ENCODE peak calls at places on chromosomes 13 and 19, in six cellular contexts. Q, V, L, B, K and I are unnamed samples.

GRCh38 chr13:79779061-79779460 is 298.1 kb downstream of the NDFIP2 start:
- DNase-seq in K (no peak), V (no peak), Q (no peak), B (no peak), L (no peak), I (no peak)

GRCh38 chr19:8392017-8392591 is 1.9 kb downstream of the RAB11B start:
- DNase-seq in L (no peak), Q (peak), K (no peak), B (no peak), V (no peak), I (no peak)

GRCh38 chr13:56864451-56864850 is 276.3 kb upstream of the PRR20A start:
- DNase-seq in B (no peak), K (no peak), V (no peak), L (no peak), Q (peak), I (no peak)

GRCh38 chr19:18504886-18505610 is 16.8 kb downstream of the ELL start:
- DNase-seq in V (no peak), L (no peak), Q (no peak), K (peak), B (no peak), I (no peak)

GRCh38 chr13:20461481-20461859 is 64.2 kb downstream of the CRYL1 start:
- DNase-seq in B (no peak), V (peak), K (no peak), L (no peak), Q (peak), I (no peak)

GRCh38 chr19:1082165-1082927 is 12.8 kb downstream of the POLR2E start:
- DNase-seq in Q (peak), K (peak), V (no peak), B (peak), L (peak), I (peak)

GRCh38 chr19:1125601-1126533 is 22.1 kb downstream of the GPX4 start:
- DNase-seq in Q (peak), L (no peak), B (no peak), K (no peak), V (peak), I (no peak)

GRCh38 chr13:60335531-60335930 is 61.5 kb upstream of the TDRD3 start:
- DNase-seq in K (no peak), B (no peak), Q (peak), L (peak), V (peak), I (no peak)

GRCh38 chr13:74280795-74281490 is 146.7 kb upstream of the KLF12 start:
- DNase-seq in L (no peak), B (no peak), K (no peak), Q (no peak), V (peak), I (no peak)

GRCh38 chr19:9565900-9566705 is 18.2 kb downstream of the ZNF121 start:
- DNase-seq in Q (no peak), K (no peak), L (peak), V (peak), B (no peak), I (no peak)

GRCh38 chr13:106361621-106362020 is 173.8 kb downstream of the EFNB2 start:
- DNase-seq in K (no peak), L (no peak), Q (no peak), B (no peak), V (no peak), I (no peak)

GRCh38 chr19:35736913-35737886 is 5.1 kb downstream of the IGFLR1 start:
- DNase-seq in L (peak), Q (no peak), B (no peak), V (no peak), K (no peak), I (no peak)

GRCh38 chr13:100269837-100270236 is 180.9 kb downstream of the PCCA start:
- DNase-seq in V (peak), L (no peak), K (no peak), B (peak), Q (peak), I (peak)

GRCh38 chr13:114015111-114015551 is 41.3 kb upstream of the C13orf46 start:
- DNase-seq in Q (no peak), L (no peak), K (no peak), B (no peak), V (no peak), I (no peak)

GRCh38 chr19:35908977-35909683 is 1.0 kb upstream of the TYROBP start:
- DNase-seq in Q (no peak), K (no peak), L (no peak), B (no peak), V (no peak), I (peak)

GRCh38 chr13:51781246-51782022 is 22.5 kb downstream of the DHRS12 start:
- DNase-seq in V (peak), K (no peak), B (no peak), Q (peak), L (peak), I (no peak)

GRCh38 chr13:71858647-71859046 is 8.4 kb downstream of the DACH1 start:
- DNase-seq in L (no peak), Q (no peak), V (no peak), B (no peak), K (no peak), I (no peak)

GRCh38 chr19:7368456-7368855 is 19.7 kb downstream of the ARHGEF18 start:
- DNase-seq in K (peak), L (no peak), V (no peak), Q (no peak), B (peak), I (no peak)

GRCh38 chr19:33242911-33243310 is 17.3 kb upstream of the SLC7A10 start:
- DNase-seq in Q (no peak), L (no peak), B (no peak), K (no peak), V (no peak), I (no peak)

GRCh38 chr19:31301306-31301980 is 47.8 kb downstream of the TSHZ3 start:
- DNase-seq in V (no peak), K (no peak), L (no peak), Q (no peak), B (no peak), I (no peak)

GRCh38 chr13:113586661-113587479 is 2.3 kb downstream of the TFDP1 start:
- DNase-seq in L (no peak), Q (no peak), B (peak), K (no peak), V (no peak), I (no peak)

GRCh38 chr13:30577381-30577780 is 40.3 kb upstream of the USPL1 start:
- DNase-seq in L (peak), V (peak), B (no peak), Q (no peak), K (no peak), I (no peak)

GRCh38 chr13:48155850-48156249 is 60.9 kb upstream of the MED4 start:
- DNase-seq in B (no peak), Q (peak), K (no peak), V (peak), L (peak), I (no peak)

GRCh38 chr13:98839826-98840769 is 87.6 kb upstream of the SLC15A1 start:
- DNase-seq in B (peak), V (peak), L (peak), Q (peak), K (peak), I (no peak)

GRCh38 chr13:36275190-36276002 is 22.2 kb downstream of the CCDC169 start:
- DNase-seq in L (peak), V (peak), Q (peak), K (no peak), B (no peak), I (no peak)

GRCh38 chr13:49450105-49450819 is 6.2 kb downstream of the SETDB2 start:
- DNase-seq in K (no peak), L (no peak), B (no peak), V (no peak), Q (no peak), I (no peak)

GRCh38 chr13:97224544-97225324 is 2.6 kb downstream of the MBNL2 start:
- DNase-seq in K (no peak), L (no peak), Q (peak), B (peak), V (peak), I (peak)

GRCh38 chr19:459724-460511 is 915 bp downstream of the SHC2 start:
- DNase-seq in K (peak), L (peak), Q (peak), V (peak), B (peak), I (peak)

GRCh38 chr19:9847087-9847671 is 12.1 kb downstream of the PIN1 start:
- DNase-seq in V (peak), B (peak), K (no peak), L (peak), Q (peak), I (no peak)

GRCh38 chr19:10780368-10780767 is 55.6 kb downstream of the TMED1 start:
- DNase-seq in Q (peak), L (no peak), K (no peak), B (no peak), V (peak), I (no peak)

GRCh38 chr19:32130241-32130753 is 215.1 kb upstream of the ZNF507 start:
- DNase-seq in Q (no peak), B (no peak), L (no peak), K (no peak), V (no peak), I (no peak)

GRCh38 chr13:61187471-61187870 is 228.2 kb downstream of the PCDH20 start:
- DNase-seq in B (no peak), K (no peak), V (no peak), Q (no peak), L (no peak), I (no peak)

GRCh38 chr13:106570354-106570822 is 2.5 kb upstream of the ARGLU1 start:
- DNase-seq in V (peak), B (peak), L (peak), K (peak), Q (peak), I (peak)

GRCh38 chr13:68523838-68524424 is 1293.8 kb upstream of the PCDH9 start:
- DNase-seq in L (no peak), V (no peak), B (no peak), K (no peak), Q (no peak), I (no peak)

GRCh38 chr13:84645196-84646071 is 763.2 kb upstream of the SLITRK1 start:
- DNase-seq in B (no peak), L (no peak), V (peak), Q (no peak), K (no peak), I (no peak)

GRCh38 chr13:79867248-79867647 is 386.3 kb downstream of the NDFIP2 start:
- DNase-seq in L (no peak), V (peak), B (no peak), K (no peak), Q (no peak), I (no peak)

GRCh38 chr13:36362251-36362650 is 16.1 kb upstream of the SPART start:
- DNase-seq in L (peak), Q (no peak), K (no peak), B (no peak), V (peak), I (no peak)

GRCh38 chr19:15790096-15790495 is 2.6 kb downstream of the OR10H5 start:
- DNase-seq in V (no peak), B (no peak), K (peak), Q (no peak), L (peak), I (no peak)

GRCh38 chr19:23440207-23440606 is 44.9 kb upstream of the ZNF91 start:
- DNase-seq in L (peak), K (no peak), V (no peak), Q (no peak), B (no peak), I (no peak)

GRCh38 chr13:112522578-112522977 is 65.4 kb downstream of the TUBGCP3 start:
- DNase-seq in L (no peak), Q (no peak), V (peak), B (no peak), K (no peak), I (no peak)

GRCh38 chr13:28978574-28978973 is 158.4 kb downstream of the MTUS2 start:
- DNase-seq in Q (no peak), L (no peak), K (no peak), V (no peak), B (no peak), I (no peak)
- TF ChIP-seq POLR2A in Q (no peak), L (no peak), K (no peak), V (no peak), B (no peak), I (no peak)

GRCh38 chr19:28731577-28731976 is 481.4 kb downstream of the UQCRFS1 start:
- DNase-seq in B (no peak), K (no peak), L (no peak), V (no peak), Q (no peak), I (no peak)

GRCh38 chr19:28726533-28726932 is 486.4 kb downstream of the UQCRFS1 start:
- DNase-seq in L (no peak), B (no peak), V (no peak), K (no peak), Q (no peak), I (no peak)

GRCh38 chr19:28731113-28731512 is 481.8 kb downstream of the UQCRFS1 start:
- DNase-seq in V (no peak), B (no peak), L (no peak), K (no peak), Q (no peak), I (no peak)

GRCh38 chr19:28727835-28728159 is 485.2 kb downstream of the UQCRFS1 start:
- DNase-seq in B (no peak), L (no peak), Q (no peak), K (no peak), V (no peak), I (no peak)

DNA sequence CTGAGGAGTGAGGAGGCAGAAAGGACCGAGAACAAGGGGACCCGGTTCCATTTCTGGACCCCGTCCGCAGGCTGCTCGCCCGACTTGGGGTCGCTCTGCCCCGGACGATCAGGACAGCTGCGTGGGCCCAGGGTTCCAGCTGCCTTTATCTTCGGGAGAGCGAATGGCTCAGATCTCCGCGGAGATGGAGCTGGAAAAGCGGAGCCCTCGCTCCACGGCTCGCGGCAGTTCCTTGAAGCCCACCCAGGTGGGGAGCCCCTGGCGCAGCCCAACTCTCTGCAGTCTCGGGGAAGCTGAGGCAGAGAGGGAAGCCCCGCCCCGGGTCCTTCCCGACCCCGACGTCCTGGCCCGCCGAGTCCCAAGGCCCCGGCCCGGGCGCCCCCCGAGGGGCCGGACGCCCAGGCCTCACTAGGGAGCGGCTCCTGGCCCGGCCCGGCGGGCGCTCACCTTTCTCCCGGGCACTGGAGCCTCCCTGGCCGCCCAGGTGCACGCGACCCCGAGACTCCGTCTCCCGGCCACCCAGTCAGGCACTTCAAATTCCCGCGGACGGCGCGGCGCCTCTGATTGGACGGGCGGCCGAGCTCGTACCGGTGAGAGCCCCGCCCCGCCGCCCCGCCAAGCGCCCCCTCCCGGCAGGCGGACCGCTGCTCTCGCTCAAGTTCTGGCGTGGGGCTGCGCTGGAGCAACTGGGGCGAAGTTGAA is 485.7 kb downstream of the UQCRFS1 start:
- DNase-seq in L (no peak), Q (no peak), V (no peak), B (no peak), K (no peak), I (no peak)
- TF ChIP-seq CTCF in L (no peak), Q (no peak), V (no peak), B (no peak), K (no peak), I (no peak)

GRCh38 chr19:49891393-49891792 is 5.3 kb downstream of the IL4I1 start:
- DNase-seq in B (no peak), V (no peak), L (no peak), Q (no peak), K (no peak), I (no peak)

GRCh38 chr19:49889038-49889686 is 7.5 kb downstream of the IL4I1 start:
- DNase-seq in V (no peak), Q (no peak), L (no peak), K (no peak), B (peak), I (no peak)

GRCh38 chr19:49890349-49891311 is 6.1 kb downstream of the IL4I1 start:
- DNase-seq in V (no peak), Q (no peak), L (no peak), K (peak), B (peak), I (no peak)

GRCh38 chr19:49888478-49888901 is 8.2 kb downstream of the IL4I1 start:
- DNase-seq in K (no peak), L (no peak), Q (no peak), V (no peak), B (no peak), I (no peak)

GRCh38 chr19:49889687-49890348 is 6.9 kb downstream of the IL4I1 start:
- DNase-seq in Q (peak), V (peak), L (peak), K (peak), B (peak), I (peak)
- TF ChIP-seq POLR2A in Q (no peak), V (no peak), L (no peak), K (no peak), B (no peak), I (no peak)

GRCh38 chr19:55452381-55453325 is 8.8 kb downstream of the ISOC2 start:
- DNase-seq in V (peak), K (peak), B (peak), Q (peak), L (peak), I (no peak)
- TF ChIP-seq CTCF in V (peak), K (no peak), B (peak), Q (no peak), L (no peak), I (no peak)

GRCh38 chr13:110506859-110507566 is 54.5 kb downstream of the RAB20 start:
- DNase-seq in V (peak), B (peak), Q (peak), L (peak), K (peak), I (peak)
- TF ChIP-seq POLR2A in V (no peak), B (no peak), Q (no peak), L (no peak), K (peak), I (no peak)

GRCh38 chr13:44917589-44918322 is 71.5 kb downstream of the NUFIP1 start:
- DNase-seq in V (peak), K (peak), L (peak), B (peak), Q (peak), I (peak)
- TF ChIP-seq CTCF in V (peak), K (peak), L (no peak), B (peak), Q (peak), I (peak)

GRCh38 chr19:51341066-51341465 is 873 bp downstream of the VSIG10L start:
- DNase-seq in V (no peak), K (no peak), Q (no peak), B (peak), L (no peak), I (no peak)

GRCh38 chr19:51338563-51339312 is 3.2 kb downstream of the VSIG10L start:
- DNase-seq in L (peak), K (peak), B (peak), Q (peak), V (peak), I (peak)

GRCh38 chr19:51337861-51338562 is 3.9 kb downstream of the VSIG10L start:
- DNase-seq in K (no peak), V (no peak), L (no peak), Q (no peak), B (no peak), I (no peak)

GRCh38 chr19:51339313-51339686 is 2.6 kb downstream of the VSIG10L start:
- DNase-seq in Q (no peak), L (no peak), K (no peak), B (no peak), V (no peak), I (peak)

GRCh38 chr19:51339687-51340656 is 2.0 kb downstream of the VSIG10L start:
- DNase-seq in V (peak), Q (peak), K (peak), B (peak), L (peak), I (peak)
- TF ChIP-seq POLR2A in V (peak), Q (no peak), K (peak), B (peak), L (peak), I (no peak)

GRCh38 chr13:43023244-43023931 is at the start of gene DNAJC15:
- DNase-seq in B (peak), V (peak), L (no peak), Q (peak), K (peak), I (peak)
- TF ChIP-seq CTCF in B (no peak), V (peak), L (no peak), Q (no peak), K (no peak), I (no peak)

GRCh38 chr19:43901395-43902390 is 33.4 kb downstream of the ZNF45 start:
- DNase-seq in Q (peak), B (peak), K (peak), V (peak), L (peak), I (peak)

GRCh38 chr19:43902399-43902798 is 32.7 kb downstream of the ZNF45 start:
- DNase-seq in B (no peak), K (no peak), V (no peak), Q (no peak), L (no peak), I (no peak)

GRCh38 chr19:43906774-43907173 is 28.3 kb downstream of the ZNF45 start:
- DNase-seq in V (no peak), L (no peak), K (no peak), Q (no peak), B (no peak), I (no peak)

GRCh38 chr19:43908659-43909058 is 26.4 kb downstream of the ZNF45 start:
- DNase-seq in L (no peak), Q (no peak), V (no peak), B (no peak), K (no peak), I (no peak)

DNA sequence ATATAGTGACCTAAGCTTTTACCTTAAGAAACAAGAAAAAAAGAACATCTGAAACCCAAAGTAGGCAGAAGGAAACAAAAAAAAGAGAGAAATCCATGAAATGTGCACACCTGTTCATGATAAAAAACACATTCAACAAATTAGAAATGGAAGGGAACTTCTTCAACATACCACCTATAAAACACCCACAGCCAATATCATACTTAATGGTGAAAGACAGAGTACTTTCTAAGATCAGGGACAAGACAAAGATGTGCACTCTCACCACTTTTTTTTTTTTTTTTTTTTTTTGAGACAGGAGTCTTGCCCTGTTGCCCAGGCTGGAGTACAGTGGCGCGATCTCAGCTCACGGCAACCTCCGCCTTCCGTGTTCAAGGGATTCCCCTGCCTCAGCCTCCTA is 29.2 kb downstream of the ZNF45 start:
- DNase-seq in K (no peak), B (no peak), V (no peak), L (no peak), Q (no peak), I (no peak)
- TF ChIP-seq POLR2A in K (no peak), B (no peak), V (no peak), L (no peak), Q (no peak), I (no peak)